ENCODE peak calls at places on chromosome 9, in six cellular contexts. V is transverse colon, L is A549, R is spleen, K is ovary, J is IMR-90. E is an unnamed sample.

GRCh38 chr9:935348-935965 is 41.0 kb upstream of the DMRT3 start:
- DNase-seq in R (no peak), J (peak; percentile 3), K (no peak), L (no peak), V (no peak), E (no peak)

GRCh38 chr9:37753489-37754190 is at the start of gene TRMT10B:
- DNase-seq in J (peak; percentile 64), R (peak; percentile 91), K (peak; percentile 82), V (peak; percentile 68), L (peak; percentile 94), E (peak; percentile 79)

GRCh38 chr9:4837768-4838546 is 45.2 kb downstream of the RCL1 start:
- DNase-seq in R (no peak), J (peak; percentile 93), L (no peak), V (no peak), K (no peak), E (peak; percentile 79)

GRCh38 chr9:68780735-68781134 is 75.7 kb downstream of the PIP5K1B start:
- DNase-seq in L (no peak), R (no peak), V (peak; percentile 17), K (no peak), J (peak; percentile 4), E (no peak)

GRCh38 chr9:78031271-78031825 is at the start of gene GNAQ:
- DNase-seq in V (peak; percentile 18), L (peak; percentile 17), J (peak; percentile 15), K (no peak), R (peak; percentile 85), E (peak; percentile 56)

GRCh38 chr9:35669331-35670145 is 4.2 kb upstream of the CA9 start:
- DNase-seq in V (peak; percentile 89), L (peak; percentile 44), J (peak; percentile 76), R (peak; percentile 5), K (no peak), E (no peak)

GRCh38 chr9:104142799-104143553 is 48.9 kb downstream of the SMC2 start:
- DNase-seq in J (no peak), V (no peak), L (no peak), R (no peak), K (no peak), E (no peak)

GRCh38 chr9:115680226-115680625 is 473.4 kb upstream of the PAPPA start:
- DNase-seq in V (no peak), K (no peak), L (no peak), J (peak; percentile 42), R (no peak), E (no peak)

GRCh38 chr9:115262952-115263351 is 145.0 kb upstream of the TNC start:
- DNase-seq in R (no peak), K (no peak), J (peak; percentile 6), L (no peak), V (no peak), E (no peak)

GRCh38 chr9:96720435-96720834 is 57.5 kb downstream of the ZNF510 start:
- DNase-seq in V (no peak), R (no peak), J (no peak), L (no peak), K (no peak), E (no peak)

GRCh38 chr9:132877818-132878694 is at the start of gene AK8:
- DNase-seq in R (peak; percentile 92), J (peak; percentile 66), K (peak; percentile 89), L (peak; percentile 81), V (peak; percentile 74), E (peak; percentile 79)

GRCh38 chr9:132494857-132495256 is 84.8 kb downstream of the CFAP77 start:
- DNase-seq in V (no peak), K (no peak), J (no peak), L (no peak), R (no peak), E (no peak)

GRCh38 chr9:86783884-86784283 is 163.4 kb downstream of the GAS1 start:
- DNase-seq in K (no peak), V (no peak), J (peak; percentile 90), R (no peak), L (no peak), E (no peak)

DNA sequence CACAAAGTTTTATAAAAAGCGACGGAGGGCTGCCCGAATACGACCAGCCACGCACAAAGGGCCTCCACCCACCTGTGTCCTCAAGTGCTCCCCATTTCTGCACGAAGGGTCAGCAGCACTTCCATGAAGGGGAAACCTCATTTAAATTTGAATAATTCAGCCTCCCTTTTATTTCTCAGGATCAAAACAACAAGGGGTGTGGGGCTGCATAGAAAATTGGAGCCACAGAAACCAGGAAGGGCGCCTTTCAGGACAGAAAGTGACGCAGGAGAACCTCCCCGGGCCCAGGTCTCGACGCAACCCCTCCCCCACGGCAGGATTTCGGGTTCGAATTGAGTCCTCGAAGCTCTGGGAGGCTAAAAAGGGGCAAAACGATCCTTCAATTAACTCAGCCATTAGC is 2.1 kb downstream of the NRARP start:
- DNase-seq in K (no peak), J (no peak), V (peak; percentile 47), L (no peak), R (no peak), E (no peak)
- H3K4me3 ChIP-seq in K (no peak overlapping the region), J (no peak overlapping the region), V (peak overlapping the region; percentile 63), L (no peak overlapping the region), R (peak overlapping the region; percentile 32), E (no peak overlapping the region)

GRCh38 chr9:129496187-129497063 is 124.5 kb downstream of the C9orf50 start:
- DNase-seq in R (peak; percentile 93), K (peak; percentile 97), J (peak; percentile 91), L (peak; percentile 86), V (peak; percentile 89), E (peak; percentile 89)
- TF ChIP-seq POLR2A in R (no peak), K (peak; percentile 88), J (peak; percentile 94), L (peak; percentile 34), V (peak; percentile 71), E (no peak)

GRCh38 chr9:111005711-111006482 is 32.4 kb downstream of the LPAR1 start:
- DNase-seq in K (no peak), V (no peak), J (peak; percentile 50), R (no peak), L (no peak), E (no peak)
- H3K4me3 ChIP-seq in K (no peak overlapping the region), V (no peak overlapping the region), J (no peak overlapping the region), R (no peak overlapping the region), L (no peak overlapping the region), E (no peak overlapping the region)

GRCh38 chr9:124263158-124263557 is 5.4 kb downstream of the NEK6 start:
- DNase-seq in R (no peak), L (no peak), K (no peak), J (no peak), V (no peak), E (no peak)

GRCh38 chr9:124261787-124262595 is 4.2 kb downstream of the NEK6 start:
- DNase-seq in K (no peak), J (no peak), V (no peak), R (no peak), L (no peak), E (no peak)

GRCh38 chr9:124264812-124265211 is 7.1 kb downstream of the NEK6 start:
- DNase-seq in J (peak; percentile 62), R (no peak), V (peak; percentile 54), L (no peak), K (no peak), E (peak; percentile 42)

GRCh38 chr9:124262596-124263045 is 4.9 kb downstream of the NEK6 start:
- DNase-seq in J (peak; percentile 67), K (no peak), L (no peak), R (no peak), V (no peak), E (no peak)

GRCh38 chr9:124263800-124264426 is 6.2 kb downstream of the NEK6 start:
- DNase-seq in V (no peak), J (no peak), R (peak; percentile 74), K (no peak), L (no peak), E (no peak)
- TF ChIP-seq POLR2A in V (no peak), J (no peak), R (no peak), K (no peak), L (no peak), E (no peak)

GRCh38 chr9:123093141-123093540 is 59.7 kb downstream of the GPR21 start:
- DNase-seq in V (no peak), L (no peak), R (no peak), K (no peak), J (no peak), E (no peak)
- H3K4me3 ChIP-seq in V (no peak overlapping the region), L (no peak overlapping the region), R (no peak overlapping the region), K (no peak overlapping the region), J (no peak overlapping the region), E (no peak overlapping the region)

DNA sequence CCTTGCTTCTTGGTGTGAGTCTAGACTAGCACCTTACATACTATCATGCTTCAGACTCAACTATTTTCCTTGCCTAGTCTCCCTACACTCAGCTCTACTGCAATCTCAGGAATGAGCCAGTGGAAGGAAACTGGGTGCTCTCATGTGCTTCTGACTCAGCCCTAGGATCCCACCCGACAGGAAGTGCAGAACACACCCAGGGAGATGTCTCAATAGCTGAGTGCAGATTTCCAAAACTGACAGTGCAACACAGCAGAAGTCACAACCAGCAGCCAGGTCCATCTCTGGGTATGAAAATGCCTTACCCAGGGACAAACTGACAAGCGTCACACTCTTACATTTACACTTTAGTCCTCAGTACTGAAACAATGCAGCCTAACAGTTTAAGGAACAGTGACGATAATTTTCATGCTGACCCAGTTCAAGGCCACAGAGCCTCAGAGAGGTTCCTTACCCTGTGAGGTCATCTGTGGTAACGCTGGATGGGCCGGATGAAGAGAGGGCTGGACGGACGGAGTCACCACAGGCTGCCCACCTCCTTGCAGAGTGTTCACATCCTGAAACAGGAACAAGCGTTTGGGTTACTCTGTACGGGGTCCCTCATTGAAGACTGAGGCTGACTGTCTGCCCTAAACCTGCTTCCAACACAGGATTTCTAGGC is 33.0 kb downstream of the FKBP15 start:
- DNase-seq in V (peak; percentile 28), L (peak; percentile 22), K (no peak), R (peak; percentile 79), J (peak; percentile 94), E (peak; percentile 90)
- TF ChIP-seq POLR2A in V (no peak), L (no peak), K (no peak), R (no peak), J (no peak), E (no peak)

GRCh38 chr9:108383801-108384200 is 472.0 kb downstream of the ACTL7B start:
- DNase-seq in R (no peak), L (no peak), K (no peak), V (no peak), J (peak; percentile 47), E (no peak)
- H3K4me3 ChIP-seq in R (no peak overlapping the region), L (no peak overlapping the region), K (no peak overlapping the region), V (no peak overlapping the region), J (no peak overlapping the region), E (no peak overlapping the region)